ENCODE peak calls at places on chromosomes 7 and 10, in nine cellular contexts. One of them, this sample, is unnamed.

GRCh38 chr10:43292745-43293676 is 26.1 kb upstream of the RASGEF1A start:
- DNase-seq in cardiac muscle cell: peak
- DNase-seq in suprapubic skin: peak
- DNase-seq in heart left ventricle: peak
- DNase-seq in brain microvascular endothelial cell: peak
- DNase-seq in aorta: no peak
- DNase-seq in IMR-90: peak
- DNase-seq in body of pancreas: peak
- DNase-seq in ascending aorta: no peak
- DNase-seq in this sample: no peak

GRCh38 chr10:71812016-71812912 is 38.8 kb downstream of the PSAP start:
- DNase-seq in suprapubic skin: no peak
- DNase-seq in ascending aorta: peak
- DNase-seq in cardiac muscle cell: peak
- DNase-seq in brain microvascular endothelial cell: peak
- DNase-seq in IMR-90: peak
- DNase-seq in heart left ventricle: peak
- DNase-seq in body of pancreas: peak
- DNase-seq in aorta: peak
- DNase-seq in this sample: peak

GRCh38 chr10:84342584-84342983 is 14.2 kb downstream of the CCSER2 start:
- DNase-seq in IMR-90: no peak
- DNase-seq in body of pancreas: no peak
- DNase-seq in ascending aorta: no peak
- DNase-seq in suprapubic skin: no peak
- DNase-seq in cardiac muscle cell: no peak
- DNase-seq in heart left ventricle: no peak
- DNase-seq in aorta: no peak
- DNase-seq in brain microvascular endothelial cell: no peak
- DNase-seq in this sample: no peak

GRCh38 chr7:12754179-12754578 is 66.7 kb downstream of the ARL4A start:
- DNase-seq in ascending aorta: no peak
- DNase-seq in aorta: no peak
- DNase-seq in brain microvascular endothelial cell: no peak
- DNase-seq in IMR-90: peak
- DNase-seq in cardiac muscle cell: no peak
- DNase-seq in heart left ventricle: no peak
- DNase-seq in body of pancreas: no peak
- DNase-seq in suprapubic skin: no peak
- DNase-seq in this sample: no peak

GRCh38 chr10:80136134-80136571 is 3.6 kb downstream of the PLAC9 start:
- DNase-seq in brain microvascular endothelial cell: peak
- DNase-seq in ascending aorta: peak
- DNase-seq in suprapubic skin: peak
- DNase-seq in cardiac muscle cell: no peak
- DNase-seq in heart left ventricle: peak
- DNase-seq in IMR-90: peak
- DNase-seq in aorta: peak
- DNase-seq in body of pancreas: peak
- DNase-seq in this sample: no peak

GRCh38 chr7:21041666-21042065 is 255.0 kb upstream of the SP8 start:
- DNase-seq in body of pancreas: no peak
- DNase-seq in brain microvascular endothelial cell: no peak
- DNase-seq in cardiac muscle cell: no peak
- DNase-seq in ascending aorta: no peak
- DNase-seq in aorta: no peak
- DNase-seq in suprapubic skin: no peak
- DNase-seq in heart left ventricle: no peak
- DNase-seq in IMR-90: no peak
- DNase-seq in this sample: no peak

GRCh38 chr7:118151671-118152070 is 32.3 kb upstream of the LSM8 start:
- DNase-seq in heart left ventricle: no peak
- DNase-seq in body of pancreas: no peak
- DNase-seq in ascending aorta: no peak
- DNase-seq in suprapubic skin: no peak
- DNase-seq in cardiac muscle cell: no peak
- DNase-seq in brain microvascular endothelial cell: no peak
- DNase-seq in IMR-90: peak
- DNase-seq in aorta: no peak
- DNase-seq in this sample: peak

GRCh38 chr7:41143074-41143473 is 559.8 kb downstream of the INHBA start:
- DNase-seq in ascending aorta: no peak
- DNase-seq in heart left ventricle: no peak
- DNase-seq in suprapubic skin: no peak
- DNase-seq in body of pancreas: no peak
- DNase-seq in cardiac muscle cell: no peak
- DNase-seq in IMR-90: no peak
- DNase-seq in aorta: no peak
- DNase-seq in brain microvascular endothelial cell: no peak
- DNase-seq in this sample: no peak

GRCh38 chr10:3045471-3046209 is 21.7 kb upstream of the PFKP start:
- DNase-seq in cardiac muscle cell: peak
- DNase-seq in ascending aorta: peak
- DNase-seq in heart left ventricle: peak
- DNase-seq in aorta: peak
- DNase-seq in brain microvascular endothelial cell: peak
- DNase-seq in suprapubic skin: no peak
- DNase-seq in IMR-90: peak
- DNase-seq in body of pancreas: no peak
- DNase-seq in this sample: peak

GRCh38 chr7:150952331-150953050 is 25.6 kb downstream of the KCNH2 start:
- DNase-seq in body of pancreas: no peak
- DNase-seq in IMR-90: no peak
- DNase-seq in cardiac muscle cell: no peak
- DNase-seq in suprapubic skin: no peak
- DNase-seq in ascending aorta: no peak
- DNase-seq in brain microvascular endothelial cell: no peak
- DNase-seq in aorta: peak
- DNase-seq in heart left ventricle: no peak
- DNase-seq in this sample: no peak

GRCh38 chr7:116011584-116011983 is 19.0 kb downstream of the TFEC start:
- DNase-seq in cardiac muscle cell: no peak
- DNase-seq in IMR-90: no peak
- DNase-seq in aorta: no peak
- DNase-seq in ascending aorta: no peak
- DNase-seq in heart left ventricle: no peak
- DNase-seq in body of pancreas: no peak
- DNase-seq in brain microvascular endothelial cell: no peak
- DNase-seq in suprapubic skin: no peak
- DNase-seq in this sample: no peak

GRCh38 chr7:158526531-158526930 is 61.1 kb downstream of the PTPRN2 start:
- DNase-seq in IMR-90: no peak
- DNase-seq in aorta: no peak
- DNase-seq in cardiac muscle cell: no peak
- DNase-seq in brain microvascular endothelial cell: no peak
- DNase-seq in suprapubic skin: no peak
- DNase-seq in ascending aorta: no peak
- DNase-seq in heart left ventricle: no peak
- DNase-seq in body of pancreas: no peak
- DNase-seq in this sample: no peak

GRCh38 chr10:116272497-116273221 is at the start of gene GFRA1:
- DNase-seq in heart left ventricle: peak
- DNase-seq in IMR-90: peak
- DNase-seq in aorta: peak
- DNase-seq in cardiac muscle cell: peak
- DNase-seq in brain microvascular endothelial cell: no peak
- DNase-seq in body of pancreas: peak
- DNase-seq in suprapubic skin: no peak
- DNase-seq in ascending aorta: no peak
- DNase-seq in this sample: no peak

GRCh38 chr10:12608761-12609160 is 259.4 kb downstream of the CAMK1D start:
- DNase-seq in IMR-90: no peak
- DNase-seq in suprapubic skin: no peak
- DNase-seq in ascending aorta: no peak
- DNase-seq in heart left ventricle: no peak
- DNase-seq in brain microvascular endothelial cell: no peak
- DNase-seq in body of pancreas: no peak
- DNase-seq in cardiac muscle cell: no peak
- DNase-seq in aorta: no peak
- DNase-seq in this sample: no peak

GRCh38 chr10:119370046-119370770 is 162.8 kb downstream of the GRK5 start:
- DNase-seq in body of pancreas: no peak
- DNase-seq in suprapubic skin: no peak
- DNase-seq in heart left ventricle: peak
- DNase-seq in aorta: peak
- DNase-seq in cardiac muscle cell: no peak
- DNase-seq in brain microvascular endothelial cell: peak
- DNase-seq in IMR-90: peak
- DNase-seq in ascending aorta: peak
- DNase-seq in this sample: no peak
- H3K27ac ChIP-seq in body of pancreas: no peak
- H3K27ac ChIP-seq in suprapubic skin: peak
- H3K27ac ChIP-seq in heart left ventricle: peak
- H3K27ac ChIP-seq in aorta: no peak
- H3K27ac ChIP-seq in cardiac muscle cell: no peak
- H3K27ac ChIP-seq in brain microvascular endothelial cell: peak
- H3K27ac ChIP-seq in IMR-90: peak
- H3K27ac ChIP-seq in ascending aorta: peak
- H3K27ac ChIP-seq in this sample: no peak

DNA sequence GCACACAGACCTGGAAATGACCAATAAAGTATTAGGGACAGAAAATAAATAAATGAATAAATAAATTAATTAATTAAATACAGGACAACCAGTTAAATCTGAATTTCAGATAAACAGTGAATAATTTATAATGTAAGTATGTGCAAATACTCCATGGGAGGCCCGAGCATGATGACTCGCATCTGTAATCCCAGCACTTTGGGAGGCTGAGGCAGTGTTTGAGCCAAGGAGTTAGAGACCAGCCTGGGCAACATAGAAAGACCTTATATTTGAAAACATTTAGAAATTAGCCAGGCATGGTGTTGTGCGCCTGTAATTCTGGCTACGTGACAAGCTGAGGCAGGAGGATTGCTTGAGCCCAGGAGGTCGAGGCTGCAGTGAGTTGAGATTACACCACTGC is 123.7 kb downstream of the CUL2 start:
- DNase-seq in brain microvascular endothelial cell: no peak
- DNase-seq in aorta: peak
- DNase-seq in ascending aorta: no peak
- DNase-seq in heart left ventricle: no peak
- DNase-seq in suprapubic skin: no peak
- DNase-seq in body of pancreas: no peak
- DNase-seq in cardiac muscle cell: no peak
- DNase-seq in IMR-90: peak
- DNase-seq in this sample: no peak
- H3K27ac ChIP-seq in brain microvascular endothelial cell: no peak
- H3K27ac ChIP-seq in aorta: no peak
- H3K27ac ChIP-seq in ascending aorta: no peak
- H3K27ac ChIP-seq in heart left ventricle: no peak
- H3K27ac ChIP-seq in suprapubic skin: no peak
- H3K27ac ChIP-seq in body of pancreas: no peak
- H3K27ac ChIP-seq in cardiac muscle cell: no peak
- H3K27ac ChIP-seq in IMR-90: no peak
- H3K27ac ChIP-seq in this sample: no peak

GRCh38 chr7:27098493-27099223 is 2.9 kb upstream of the HOXA1 start:
- DNase-seq in IMR-90: peak
- DNase-seq in ascending aorta: no peak
- DNase-seq in body of pancreas: no peak
- DNase-seq in brain microvascular endothelial cell: no peak
- DNase-seq in cardiac muscle cell: peak
- DNase-seq in aorta: no peak
- DNase-seq in suprapubic skin: no peak
- DNase-seq in heart left ventricle: no peak
- DNase-seq in this sample: no peak

GRCh38 chr7:27100601-27101187 is 1.8 kb downstream of the HOXA2 start:
- DNase-seq in heart left ventricle: no peak
- DNase-seq in suprapubic skin: no peak
- DNase-seq in IMR-90: peak
- DNase-seq in aorta: no peak
- DNase-seq in cardiac muscle cell: no peak
- DNase-seq in brain microvascular endothelial cell: no peak
- DNase-seq in body of pancreas: no peak
- DNase-seq in ascending aorta: no peak
- DNase-seq in this sample: no peak

GRCh38 chr7:27099224-27099838 is 3.2 kb downstream of the HOXA2 start:
- DNase-seq in suprapubic skin: no peak
- DNase-seq in heart left ventricle: no peak
- DNase-seq in aorta: no peak
- DNase-seq in cardiac muscle cell: no peak
- DNase-seq in body of pancreas: no peak
- DNase-seq in brain microvascular endothelial cell: no peak
- DNase-seq in ascending aorta: no peak
- DNase-seq in IMR-90: peak
- DNase-seq in this sample: no peak

GRCh38 chr7:27101188-27101905 is 1.1 kb downstream of the HOXA2 start:
- DNase-seq in body of pancreas: no peak
- DNase-seq in heart left ventricle: no peak
- DNase-seq in suprapubic skin: no peak
- DNase-seq in IMR-90: peak
- DNase-seq in brain microvascular endothelial cell: no peak
- DNase-seq in aorta: no peak
- DNase-seq in cardiac muscle cell: no peak
- DNase-seq in ascending aorta: no peak
- DNase-seq in this sample: no peak

GRCh38 chr7:27099839-27100225 is 2.7 kb downstream of the HOXA2 start:
- DNase-seq in body of pancreas: no peak
- DNase-seq in brain microvascular endothelial cell: no peak
- DNase-seq in suprapubic skin: no peak
- DNase-seq in heart left ventricle: no peak
- DNase-seq in IMR-90: peak
- DNase-seq in cardiac muscle cell: no peak
- DNase-seq in aorta: no peak
- DNase-seq in ascending aorta: no peak
- DNase-seq in this sample: no peak
- H3K27ac ChIP-seq in body of pancreas: no peak
- H3K27ac ChIP-seq in brain microvascular endothelial cell: no peak
- H3K27ac ChIP-seq in suprapubic skin: no peak
- H3K27ac ChIP-seq in heart left ventricle: no peak
- H3K27ac ChIP-seq in IMR-90: no peak
- H3K27ac ChIP-seq in cardiac muscle cell: no peak
- H3K27ac ChIP-seq in aorta: no peak
- H3K27ac ChIP-seq in ascending aorta: peak
- H3K27ac ChIP-seq in this sample: peak

DNA sequence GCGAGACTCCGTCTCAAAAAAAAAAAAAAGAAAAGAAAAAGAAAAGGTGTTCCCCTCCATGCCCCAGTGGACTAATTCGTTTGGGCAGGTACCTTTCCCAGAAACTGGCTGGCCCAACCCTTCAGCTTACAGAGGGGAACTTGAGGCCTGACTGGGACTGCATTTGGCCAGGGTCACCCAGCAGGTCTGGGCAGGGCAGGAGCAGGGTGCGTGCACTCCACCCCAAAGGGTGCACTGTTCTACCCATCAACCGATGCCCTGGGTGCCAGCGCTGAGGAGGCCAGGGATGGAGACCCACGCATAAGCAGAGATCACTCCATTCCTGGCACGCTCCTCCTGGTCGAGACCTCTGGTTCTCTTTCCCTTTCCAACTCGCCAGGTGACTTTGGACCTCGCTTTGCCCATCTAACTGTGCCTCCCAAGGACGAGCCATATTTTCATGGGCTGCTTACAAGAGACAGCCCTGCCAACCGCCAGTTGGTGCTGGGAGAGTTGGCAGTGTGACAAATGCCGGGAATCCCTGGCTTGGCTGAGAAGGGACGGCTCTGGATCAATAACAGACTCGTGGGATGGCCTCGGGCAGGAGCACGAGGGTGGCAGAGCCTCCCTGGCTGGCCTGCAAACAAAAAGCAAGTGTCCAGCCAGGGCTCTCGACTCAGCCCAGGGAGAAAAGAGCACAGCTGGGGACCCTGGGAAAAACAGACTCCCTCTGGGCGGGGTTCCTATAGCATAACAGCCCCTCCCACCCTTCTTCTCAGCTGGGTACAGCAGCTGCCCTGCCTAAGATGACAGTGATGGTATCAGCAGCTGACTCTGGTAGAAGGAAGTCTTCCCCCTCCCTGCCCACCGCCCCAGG is 7.9 kb downstream of the HSPB1 start:
- DNase-seq in ascending aorta: no peak
- DNase-seq in brain microvascular endothelial cell: no peak
- DNase-seq in aorta: no peak
- DNase-seq in IMR-90: no peak
- DNase-seq in suprapubic skin: no peak
- DNase-seq in body of pancreas: peak
- DNase-seq in cardiac muscle cell: no peak
- DNase-seq in heart left ventricle: no peak
- DNase-seq in this sample: peak
- H3K27ac ChIP-seq in ascending aorta: peak
- H3K27ac ChIP-seq in brain microvascular endothelial cell: no peak
- H3K27ac ChIP-seq in aorta: no peak
- H3K27ac ChIP-seq in IMR-90: no peak
- H3K27ac ChIP-seq in suprapubic skin: peak
- H3K27ac ChIP-seq in body of pancreas: peak
- H3K27ac ChIP-seq in cardiac muscle cell: no peak
- H3K27ac ChIP-seq in heart left ventricle: no peak
- H3K27ac ChIP-seq in this sample: no peak

This sample was measured in foreskin keratinocyte.